ENCODE peak calls at places on chromosomes 1 and 21, in four cellular contexts. T is left ventricle myocardium inferior, V is dorsolateral prefrontal cortex, D is activated B cell treated with CpG ODN at 0.5 μM for 24 hours. L is an unnamed sample.

GRCh38 chr21:17658931-17659330 is 46.2 kb upstream of the BTG3 start:
- DNase-seq in T (no peak), V (no peak), D (no peak), L (no peak)

GRCh38 chr1:119711804-119712341 is at the start of gene PHGDH:
- DNase-seq in T (peak; percentile 62), V (peak; percentile 54), D (peak; percentile 23), L (peak; percentile 75)

GRCh38 chr1:241696172-241696814 is 44.2 kb downstream of the WDR64 start:
- DNase-seq in T (no peak), V (no peak), D (no peak), L (no peak)

GRCh38 chr1:201834621-201835020 is 5.7 kb downstream of the IPO9 start:
- DNase-seq in T (no peak), V (no peak), D (no peak), L (no peak)

GRCh38 chr1:119298687-119299086 is 69.9 kb upstream of the HAO2 start:
- DNase-seq in T (no peak), V (no peak), D (no peak), L (no peak)

GRCh38 chr1:106899644-106900043 is 156.8 kb upstream of the PRMT6 start:
- DNase-seq in T (no peak), V (no peak), D (no peak), L (no peak)

GRCh38 chr1:91699339-91699970 is 186.5 kb downstream of the TGFBR3 start:
- DNase-seq in T (peak; percentile 27), V (no peak), D (no peak), L (no peak)

GRCh38 chr1:65235867-65236805 is 73.2 kb upstream of the DNAJC6 start:
- DNase-seq in T (no peak), V (no peak), D (no peak), L (no peak)

GRCh38 chr1:189438808-189439207 is 1038.9 kb downstream of the BRINP3 start:
- DNase-seq in T (no peak), V (no peak), D (no peak), L (no peak)

GRCh38 chr1:40848530-40849189 is 13.5 kb downstream of the CITED4 start:
- DNase-seq in T (peak; percentile 61), V (peak; percentile 46), D (no peak), L (no peak)

GRCh38 chr1:47913225-47913823 is 83.9 kb downstream of the TRABD2B start:
- DNase-seq in T (no peak), V (no peak), D (no peak), L (no peak)

GRCh38 chr1:40309374-40310128 is 7.5 kb downstream of the COL9A2 start:
- DNase-seq in T (no peak), V (no peak), D (no peak), L (no peak)

GRCh38 chr1:205466612-205467236 is 10.9 kb upstream of the BLACAT1 start:
- DNase-seq in T (no peak), V (no peak), D (no peak), L (no peak)

GRCh38 chr1:20250346-20250989 is 40.2 kb upstream of the VWA5B1 start:
- DNase-seq in T (no peak), V (no peak), D (no peak), L (no peak)

GRCh38 chr1:233708416-233708815 is 94.5 kb downstream of the KCNK1 start:
- DNase-seq in T (no peak), V (no peak), D (no peak), L (no peak)

GRCh38 chr1:117842408-117843170 is 86.8 kb downstream of the GDAP2 start:
- DNase-seq in T (no peak), V (no peak), D (no peak), L (no peak)
- TF ChIP-seq CTCF in T (no peak), V (no peak), D (no peak), L (no peak)

GRCh38 chr1:104874044-104874443 is 1124.3 kb downstream of the AMY1C start:
- DNase-seq in T (no peak), V (no peak), D (no peak), L (no peak)

DNA sequence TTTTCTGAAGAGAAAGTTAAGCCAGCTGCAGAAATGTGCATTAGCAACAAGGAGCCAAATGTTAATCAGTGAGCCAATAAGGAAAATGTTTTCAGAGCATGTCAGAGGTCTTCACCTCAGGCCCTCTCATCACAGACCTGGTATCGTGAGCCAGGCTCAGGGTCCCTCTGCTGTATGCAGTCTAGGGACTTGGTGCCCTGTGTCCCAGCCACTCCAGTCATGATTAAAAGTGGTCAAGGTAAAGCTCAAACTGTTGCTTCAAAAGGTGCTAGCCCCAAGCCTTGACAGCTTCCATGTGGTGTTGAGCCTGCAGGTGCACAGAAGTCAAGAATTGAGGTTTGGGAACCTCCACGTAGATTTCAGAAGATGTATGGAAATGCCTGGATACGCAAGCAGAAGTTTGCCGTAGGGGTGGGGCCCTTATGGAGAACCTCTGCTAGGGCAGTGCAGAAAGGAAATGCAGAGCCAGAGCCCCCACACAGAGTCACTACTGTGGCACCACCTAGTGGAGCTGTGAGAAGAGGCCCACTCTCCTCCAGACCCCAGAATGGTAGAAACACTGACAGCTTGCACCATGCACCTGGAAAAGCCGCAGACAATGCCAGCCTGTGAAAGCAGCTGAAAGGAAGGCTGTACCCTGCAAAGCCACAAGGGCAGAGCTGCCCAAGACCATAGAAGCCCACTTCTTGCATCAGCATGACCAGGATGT is 1128.7 kb downstream of the AMY1C start:
- DNase-seq in T (no peak), V (no peak), D (no peak), L (no peak)
- TF ChIP-seq CTCF in T (no peak), V (no peak), D (no peak), L (peak; percentile 40)

GRCh38 chr1:18943914-18944572 is 12.4 kb downstream of the IFFO2 start:
- DNase-seq in T (no peak), V (no peak), D (no peak), L (no peak)
- TF ChIP-seq CTCF in T (no peak), V (no peak), D (no peak), L (no peak)

GRCh38 chr1:234842726-234843641 is 233.0 kb upstream of the IRF2BP2 start:
- DNase-seq in T (peak; percentile 71), V (peak; percentile 30), D (peak; percentile 40), L (no peak)
- TF ChIP-seq CTCF in T (no peak), V (no peak), D (no peak), L (no peak)

DNA sequence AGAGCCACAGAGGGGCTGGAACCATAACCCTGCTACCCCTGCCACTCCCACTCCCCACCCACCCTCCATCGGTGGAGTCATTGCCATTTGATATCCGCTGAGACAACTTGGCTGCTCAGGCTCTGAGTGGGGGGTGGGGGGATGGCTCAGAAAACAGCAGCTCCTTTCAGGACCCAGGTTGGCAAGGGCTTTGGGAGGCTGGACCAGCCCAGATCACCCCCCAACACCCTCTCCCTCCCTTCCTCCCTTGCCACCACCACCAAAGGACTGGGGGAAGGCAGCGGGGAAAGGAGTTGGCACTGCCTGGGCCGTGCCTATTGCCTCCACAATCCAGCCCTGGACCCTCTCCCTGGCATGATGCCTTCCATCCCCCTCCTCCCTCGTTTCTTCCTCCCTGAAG is 1.7 kb downstream of the KCNJ10 start:
- DNase-seq in T (no peak), V (peak; percentile 87), D (no peak), L (no peak)
- TF ChIP-seq CTCF in T (no peak), V (no peak), D (no peak), L (no peak)

DNA sequence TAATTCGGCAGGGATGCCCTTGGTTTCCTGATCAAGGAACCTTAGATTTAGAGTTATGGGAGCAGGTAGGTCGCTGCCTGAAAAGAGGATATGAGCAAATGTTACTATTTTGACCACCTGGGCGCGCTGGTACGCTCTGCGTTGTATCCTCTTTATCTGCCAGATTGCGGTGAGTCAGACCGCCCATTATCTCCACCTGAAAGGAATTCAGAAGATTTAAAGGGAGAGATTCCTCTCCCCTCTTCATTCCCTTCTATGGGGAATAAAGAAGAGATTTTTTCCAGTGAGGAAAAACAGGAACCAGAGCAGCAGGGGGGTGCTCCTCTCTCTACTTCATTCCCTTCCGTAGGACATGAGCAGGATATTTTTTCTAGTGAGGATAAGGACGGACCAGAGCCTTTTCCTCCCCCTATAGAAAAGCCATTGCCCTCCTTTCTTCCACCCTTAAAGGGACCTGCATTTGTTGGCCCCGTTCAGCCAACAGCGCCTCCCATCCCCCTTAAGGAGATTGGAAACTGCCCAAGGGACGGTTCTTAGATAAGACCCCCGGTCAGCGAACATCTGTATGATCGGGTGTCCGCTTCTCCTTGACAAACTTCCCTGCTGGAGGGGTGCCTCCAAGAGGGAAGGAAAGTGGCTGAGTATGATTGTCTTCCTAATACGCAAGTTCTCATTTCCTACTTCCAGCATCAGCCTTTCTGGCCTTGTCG is 34.1 kb downstream of the CLCA1 start:
- DNase-seq in T (no peak), V (no peak), D (no peak), L (no peak)
- TF ChIP-seq CTCF in T (no peak), V (no peak), D (no peak), L (no peak)

GRCh38 chr1:24541711-24542346 is 14.1 kb upstream of the NCMAP start:
- DNase-seq in T (no peak), V (no peak), D (no peak), L (no peak)
- TF ChIP-seq CTCF in T (peak; percentile 72), V (peak; percentile 74), D (no peak), L (peak; percentile 81)

GRCh38 chr1:197182716-197183115 is 36.2 kb upstream of the ASPM start:
- DNase-seq in T (no peak), V (no peak), D (no peak), L (no peak)

GRCh38 chr1:197181982-197182381 is 35.5 kb upstream of the ASPM start:
- DNase-seq in T (no peak), V (no peak), D (no peak), L (no peak)

GRCh38 chr1:197183195-197183748 is 36.8 kb upstream of the ASPM start:
- DNase-seq in T (no peak), V (no peak), D (no peak), L (no peak)

GRCh38 chr1:197180252-197180878 is 33.9 kb upstream of the ASPM start:
- DNase-seq in T (no peak), V (no peak), D (no peak), L (no peak)

DNA sequence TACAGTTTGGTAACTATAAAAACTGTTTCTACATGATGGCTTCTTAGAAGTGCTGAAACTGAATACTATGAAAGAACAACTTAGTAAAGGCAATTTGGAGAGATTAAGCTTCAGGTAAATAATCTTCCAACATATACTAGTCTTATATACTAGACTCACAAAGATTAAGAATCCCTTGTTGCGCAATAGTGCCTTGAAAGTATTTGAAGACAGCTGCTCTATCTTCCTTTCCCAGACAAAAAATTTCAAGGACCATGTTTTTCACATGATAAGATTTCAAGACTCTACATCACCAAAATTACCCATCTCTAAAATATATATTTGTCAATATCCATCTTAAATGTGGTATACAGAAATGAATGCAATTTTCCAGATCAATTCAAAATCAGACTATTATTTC is 37.7 kb upstream of the ASPM start:
- DNase-seq in T (no peak), V (no peak), D (no peak), L (no peak)
- TF ChIP-seq CTCF in T (no peak), V (no peak), D (no peak), L (no peak)

DNA sequence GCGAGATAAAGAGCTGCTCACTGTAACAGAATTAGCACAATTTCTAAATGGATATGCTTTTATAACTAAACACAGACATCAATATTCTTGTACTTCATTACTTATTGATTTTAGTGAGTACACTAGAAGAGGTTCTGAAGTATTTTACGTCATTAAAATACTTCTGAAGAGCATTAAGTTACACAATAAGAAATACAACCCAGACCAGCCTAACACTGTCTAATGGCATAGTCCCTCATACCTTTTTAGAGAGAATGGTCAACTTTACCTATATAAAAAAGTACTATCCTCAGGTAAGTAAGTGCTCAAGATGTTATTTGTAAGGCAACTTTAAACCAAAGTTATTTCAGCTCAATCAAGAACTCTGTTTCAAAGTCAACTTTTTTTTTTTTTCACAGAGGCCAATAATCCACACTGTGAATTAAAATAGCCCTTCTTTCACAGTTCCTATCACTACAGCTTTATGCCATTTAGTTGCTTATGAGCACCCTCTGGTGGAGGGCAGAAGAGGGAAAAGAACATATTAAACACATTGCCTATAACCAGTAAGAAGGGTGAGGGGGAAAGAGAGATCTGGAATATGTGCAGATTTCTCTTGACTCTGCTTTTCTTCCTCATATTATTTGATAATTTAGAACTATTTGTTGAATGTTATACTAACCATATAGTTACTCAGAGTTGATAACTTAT is 182.1 kb upstream of the DMRTA2 start:
- DNase-seq in T (no peak), V (no peak), D (no peak), L (no peak)
- TF ChIP-seq CTCF in T (peak; percentile 33), V (peak; percentile 44), D (no peak), L (peak; percentile 67)